ENCODE peak calls at places on chromosomes 6 and 20, in five cellular contexts. H is cardiac muscle cell, E is mucosa of descending colon, G is AG20443, T is fibroblast of mammary gland. Y is an unnamed sample.

GRCh38 chr6:5904527-5904926 is 102.2 kb downstream of the NRN1 start:
- DNase-seq in H (no peak), E (no peak), G (no peak), T (no peak), Y (no peak)

GRCh38 chr20:53755733-53756523 is 162.3 kb upstream of the ZNF217 start:
- DNase-seq in H (no peak), E (no peak), G (no peak), T (no peak), Y (no peak)

GRCh38 chr6:155854787-155855186 is 399.1 kb upstream of the NOX3 start:
- DNase-seq in H (no peak), E (no peak), G (no peak), T (no peak), Y (no peak)

GRCh38 chr6:81169166-81169565 is 583.3 kb downstream of the TENT5A start:
- DNase-seq in H (peak; percentile 29), E (no peak), G (peak; percentile 6), T (peak; percentile 56), Y (peak; percentile 60)

GRCh38 chr6:88377976-88378580 is 211.9 kb upstream of the CNR1 start:
- DNase-seq in H (no peak), E (no peak), G (no peak), T (no peak), Y (no peak)

GRCh38 chr6:39417440-39417839 is 94.9 kb upstream of the KCNK16 start:
- DNase-seq in H (no peak), E (no peak), G (no peak), T (no peak), Y (no peak)

GRCh38 chr6:137697267-137697938 is 169.7 kb upstream of the TNFAIP3 start:
- DNase-seq in H (peak; percentile 82), E (peak; percentile 49), G (peak; percentile 77), T (peak; percentile 28), Y (no peak)

GRCh38 chr6:38142178-38142902 is 322.8 kb downstream of the ZFAND3 start:
- DNase-seq in H (no peak), E (no peak), G (no peak), T (no peak), Y (no peak)

GRCh38 chr20:25309395-25310267 is 61.7 kb downstream of the PYGB start:
- DNase-seq in H (peak; percentile 52), E (peak; percentile 62), G (peak; percentile 82), T (peak; percentile 97), Y (peak; percentile 82)

GRCh38 chr6:168355716-168356522 is 36.3 kb upstream of the DACT2 start:
- DNase-seq in H (peak; percentile 87), E (peak; percentile 81), G (peak; percentile 88), T (peak; percentile 12), Y (peak; percentile 16)

GRCh38 chr6:128513878-128514277 is 6.5 kb downstream of the PTPRK start:
- DNase-seq in H (no peak), E (no peak), G (no peak), T (no peak), Y (no peak)

GRCh38 chr6:10451828-10452509 is 37.1 kb upstream of the TFAP2A start:
- DNase-seq in H (peak; percentile 87), E (no peak), G (peak; percentile 82), T (peak; percentile 30), Y (peak; percentile 61)

GRCh38 chr6:52517502-52518278 is 59.2 kb downstream of the TRAM2 start:
- DNase-seq in H (peak; percentile 99), E (peak; percentile 70), G (peak; percentile 91), T (peak; percentile 99), Y (peak; percentile 93)

GRCh38 chr6:141610741-141611140 is 522.0 kb upstream of the GJE1 start:
- DNase-seq in H (peak; percentile 26), E (no peak), G (peak; percentile 10), T (peak; percentile 29), Y (no peak)

GRCh38 chr20:41632896-41633295 is 14.7 kb upstream of the CHD6 start:
- DNase-seq in H (peak; percentile 65), E (no peak), G (peak; percentile 55), T (peak; percentile 87), Y (peak; percentile 76)

GRCh38 chr6:21200056-21200870 is 393.3 kb upstream of the SOX4 start:
- DNase-seq in H (peak; percentile 12), E (no peak), G (no peak), T (no peak), Y (no peak)

GRCh38 chr6:5412663-5413062 is 151.3 kb downstream of the FARS2 start:
- DNase-seq in H (no peak), E (no peak), G (no peak), T (no peak), Y (no peak)

GRCh38 chr6:169960891-169961611 is 209.6 kb downstream of the ERMARD start:
- DNase-seq in H (no peak), E (no peak), G (no peak), T (no peak), Y (no peak)

GRCh38 chr20:19802492-19803158 is 44.6 kb downstream of the RIN2 start:
- DNase-seq in H (no peak), E (peak; percentile 53), G (no peak), T (no peak), Y (no peak)

GRCh38 chr6:55826941-55827340 is 48.4 kb downstream of the BMP5 start:
- DNase-seq in H (no peak), E (no peak), G (no peak), T (no peak), Y (no peak)

GRCh38 chr6:150491131-150491795 is 108.4 kb upstream of the PLEKHG1 start:
- DNase-seq in H (peak; percentile 43), E (no peak), G (no peak), T (peak; percentile 80), Y (peak; percentile 14)

GRCh38 chr6:125066140-125066539 is 87.4 kb upstream of the TPD52L1 start:
- DNase-seq in H (no peak), E (no peak), G (no peak), T (no peak), Y (no peak)

GRCh38 chr6:50966532-50966931 is 147.9 kb downstream of the TFAP2B start:
- DNase-seq in H (no peak), E (no peak), G (no peak), T (no peak), Y (no peak)

GRCh38 chr6:169266261-169266660 is 12.6 kb upstream of the THBS2 start:
- DNase-seq in H (no peak), E (no peak), G (no peak), T (no peak), Y (no peak)

GRCh38 chr20:44959082-44959895 is 908 bp downstream of the TOMM34 start:
- DNase-seq in H (peak; percentile 51), E (peak; percentile 35), G (peak; percentile 44), T (peak; percentile 83), Y (no peak)

GRCh38 chr6:160519603-160520042 is 144.5 kb downstream of the LPA start:
- DNase-seq in H (no peak), E (no peak), G (peak; percentile 13), T (no peak), Y (no peak)

GRCh38 chr20:46629341-46629740 is 21.9 kb downstream of the SLC13A3 start:
- DNase-seq in H (no peak), E (no peak), G (no peak), T (no peak), Y (no peak)

GRCh38 chr20:2741463-2741862 is 48.9 kb downstream of the EBF4 start:
- DNase-seq in H (no peak), E (peak; percentile 29), G (no peak), T (no peak), Y (no peak)

GRCh38 chr6:45450132-45450531 is 72.4 kb upstream of the SUPT3H start:
- DNase-seq in H (no peak), E (no peak), G (no peak), T (no peak), Y (no peak)

GRCh38 chr6:111767752-111768430 is 105.4 kb downstream of the FYN start:
- DNase-seq in H (no peak), E (no peak), G (no peak), T (no peak), Y (no peak)

GRCh38 chr20:33925867-33926266 is 67.8 kb upstream of the RALY start:
- DNase-seq in H (no peak), E (no peak), G (peak; percentile 69), T (peak; percentile 79), Y (peak; percentile 79)

GRCh38 chr6:73180718-73181619 is 44.3 kb downstream of the KHDC1L start:
- DNase-seq in H (peak; percentile 84), E (no peak), G (peak; percentile 65), T (peak; percentile 75), Y (peak; percentile 65)

GRCh38 chr6:157203312-157203744 is 120.0 kb downstream of the TMEM242 start:
- DNase-seq in H (no peak), E (no peak), G (no peak), T (no peak), Y (no peak)

Y was measured in stromal cell of bone marrow.